ENCODE peak calls at places on chromosomes 12 and 14, in four cellular contexts. D is upper lobe of right lung, P is tibial nerve, S is heart right ventricle. B is an unnamed sample.

GRCh38 chr12:54148560-54149439 is 40.0 kb downstream of the SMUG1 start:
- DNase-seq in D (no peak), S (no peak), P (no peak), B (no peak)

GRCh38 chr12:122366685-122367475 is 55.6 kb downstream of the CLIP1 start:
- DNase-seq in S (no peak), D (no peak), P (peak), B (no peak)

GRCh38 chr14:32826404-32827082 is 112.1 kb upstream of the NPAS3 start:
- DNase-seq in P (no peak), D (no peak), S (peak), B (peak)

GRCh38 chr14:49134940-49135339 is 451.2 kb downstream of the RPS29 start:
- DNase-seq in S (no peak), D (no peak), P (no peak), B (no peak)

GRCh38 chr12:104809706-104810385 is 148.2 kb downstream of the SLC41A2 start:
- DNase-seq in P (no peak), D (no peak), S (no peak), B (no peak)

GRCh38 chr14:99318091-99318958 is 46.3 kb upstream of the BCL11B start:
- DNase-seq in D (no peak), S (no peak), P (no peak), B (no peak)

GRCh38 chr12:57446292-57446960 is 8.7 kb upstream of the INHBE start:
- DNase-seq in D (no peak), S (no peak), P (no peak), B (no peak)

GRCh38 chr14:101625336-101626097 is 64.2 kb downstream of the DIO3 start:
- DNase-seq in S (no peak), D (no peak), P (no peak), B (no peak)

GRCh38 chr12:53551889-53552291 is 44.6 kb upstream of the NPFF start:
- DNase-seq in D (no peak), S (no peak), P (no peak), B (no peak)

GRCh38 chr14:105039458-105040205 is 18.7 kb upstream of the CDCA4 start:
- DNase-seq in D (no peak), S (no peak), P (no peak), B (no peak)

GRCh38 chr14:100654025-100654813 is 67.0 kb upstream of the BEGAIN start:
- DNase-seq in S (no peak), P (no peak), D (no peak), B (no peak)

GRCh38 chr12:49422038-49422575 is 54.8 kb downstream of the SPATS2 start:
- DNase-seq in D (no peak), S (no peak), P (no peak), B (no peak)

GRCh38 chr14:68819260-68819691 is 26.4 kb upstream of the ZFP36L1 start:
- DNase-seq in P (no peak), S (no peak), D (no peak), B (no peak)

GRCh38 chr12:74889563-74890236 is 319.9 kb downstream of the KCNC2 start:
- DNase-seq in S (no peak), D (no peak), P (no peak), B (no peak)

GRCh38 chr12:14841761-14842160 is 1.6 kb downstream of the ART4 start:
- DNase-seq in P (no peak), D (no peak), S (peak), B (no peak)

GRCh38 chr12:92063641-92064040 is 82.0 kb downstream of the BTG1 start:
- DNase-seq in P (no peak), D (no peak), S (no peak), B (no peak)

GRCh38 chr12:64042901-64043300 is 179.2 kb downstream of the KICS2 start:
- DNase-seq in S (no peak), P (no peak), D (no peak), B (no peak)

GRCh38 chr14:90846511-90846910 is 30.3 kb upstream of the TTC7B start:
- DNase-seq in D (no peak), P (no peak), S (no peak), B (no peak)

GRCh38 chr12:109553471-109553870 is 19.8 kb downstream of the MMAB start:
- DNase-seq in D (no peak), P (no peak), S (no peak), B (no peak)

GRCh38 chr12:42924482-42924881 is 334.9 kb upstream of the PRICKLE1 start:
- DNase-seq in D (no peak), P (no peak), S (no peak), B (no peak)

GRCh38 chr14:29348504-29348903 is 579.1 kb downstream of the PRKD1 start:
- DNase-seq in S (no peak), P (no peak), D (no peak), B (no peak)

GRCh38 chr12:4852308-4852707 is 57.4 kb upstream of the KCNA1 start:
- DNase-seq in S (no peak), D (no peak), P (no peak), B (no peak)

GRCh38 chr14:94364964-94365363 is 23.4 kb downstream of the SERPINA1 start:
- DNase-seq in S (no peak), P (no peak), D (peak), B (no peak)

GRCh38 chr12:42370013-42370412 is 44.0 kb downstream of the PPHLN1 start:
- DNase-seq in S (no peak), D (no peak), P (no peak), B (no peak)

GRCh38 chr14:96746101-96746500 is 51.1 kb upstream of the VRK1 start:
- DNase-seq in S (no peak), D (no peak), P (no peak), B (no peak)

GRCh38 chr12:51218607-51219161 is 822 bp upstream of the POU6F1 start:
- DNase-seq in S (no peak), D (no peak), P (no peak), B (no peak)

GRCh38 chr12:51217133-51217967 is 512 bp downstream of the POU6F1 start:
- DNase-seq in P (peak), D (peak), S (peak), B (peak)

GRCh38 chr12:51216652-51217051 is 1.2 kb downstream of the POU6F1 start:
- DNase-seq in S (no peak), D (no peak), P (no peak), B (no peak)

GRCh38 chr12:51217968-51218606 is at the start of gene POU6F1:
- DNase-seq in P (peak), S (peak), D (peak), B (peak)

GRCh38 chr12:51219345-51219744 is 1.5 kb upstream of the POU6F1 start:
- DNase-seq in D (no peak), P (no peak), S (no peak), B (no peak)
- H3K27ac ChIP-seq in D (peak), P (no peak), S (no peak), B (no peak)

DNA sequence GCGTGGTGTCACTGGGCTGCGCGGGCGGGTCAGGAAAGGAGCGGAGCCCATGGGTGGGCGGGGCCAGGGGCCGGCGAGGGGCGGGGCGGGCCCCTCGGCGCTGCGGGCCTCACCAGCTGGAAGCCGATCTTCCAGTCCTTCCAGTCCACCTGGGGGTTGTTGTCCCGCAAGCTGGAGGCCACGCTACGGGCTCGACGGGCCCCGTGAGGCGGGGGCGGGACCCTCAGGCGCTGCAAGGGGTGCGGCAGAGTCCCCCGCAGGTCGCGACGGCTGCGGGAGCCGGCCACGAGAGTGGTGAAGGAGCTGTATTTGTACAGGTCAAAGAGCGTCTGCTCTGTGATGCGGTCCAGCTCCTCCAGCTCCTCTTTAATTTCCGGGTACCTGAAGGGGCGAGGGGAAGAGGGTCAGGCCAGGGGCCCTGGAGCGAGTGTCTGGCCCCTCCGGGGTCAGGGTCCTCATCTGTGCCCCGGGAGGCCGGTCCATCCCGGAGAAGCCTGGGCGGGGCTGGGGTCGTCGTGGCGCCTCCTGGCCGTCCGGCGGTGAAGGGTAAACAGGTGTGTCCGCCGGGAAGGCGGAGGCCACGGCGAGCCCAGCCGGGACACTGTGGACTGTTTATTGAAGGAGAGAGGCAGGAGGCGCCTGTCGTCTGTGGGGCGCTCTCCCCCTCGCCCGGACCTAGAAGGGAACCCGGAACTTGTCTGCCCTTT is 11.9 kb downstream of the SCNN1A start:
- DNase-seq in D (peak), P (peak), S (peak), B (no peak)
- TF ChIP-seq CTCF in D (no peak), P (no peak), S (no peak), B (no peak)

GRCh38 chr14:89214221-89214965 is 202.6 kb downstream of the FOXN3 start:
- DNase-seq in D (peak), P (no peak), S (peak), B (no peak)
- H3K27ac ChIP-seq in D (peak), P (no peak), S (no peak), B (peak)

DNA sequence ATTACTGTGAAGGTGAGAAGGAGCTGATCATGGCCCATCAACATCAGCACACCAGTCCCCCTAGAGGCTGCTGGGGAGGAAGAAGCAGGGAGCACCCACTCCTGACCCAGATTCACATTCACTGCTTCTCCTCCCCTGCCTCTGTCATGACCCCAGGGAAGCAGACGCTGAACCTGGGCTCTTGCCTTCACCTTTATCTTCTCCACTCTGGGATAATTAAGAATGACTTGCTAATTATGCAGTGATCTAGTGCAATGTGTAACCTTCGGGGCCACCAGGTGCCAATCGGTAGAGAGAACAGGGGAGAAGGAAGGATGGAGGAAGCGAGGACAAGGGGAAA is 44.4 kb upstream of the IQSEC3 start:
- DNase-seq in P (no peak), D (no peak), S (no peak), B (no peak)
- TF ChIP-seq CTCF in P (no peak), D (no peak), S (no peak), B (no peak)

DNA sequence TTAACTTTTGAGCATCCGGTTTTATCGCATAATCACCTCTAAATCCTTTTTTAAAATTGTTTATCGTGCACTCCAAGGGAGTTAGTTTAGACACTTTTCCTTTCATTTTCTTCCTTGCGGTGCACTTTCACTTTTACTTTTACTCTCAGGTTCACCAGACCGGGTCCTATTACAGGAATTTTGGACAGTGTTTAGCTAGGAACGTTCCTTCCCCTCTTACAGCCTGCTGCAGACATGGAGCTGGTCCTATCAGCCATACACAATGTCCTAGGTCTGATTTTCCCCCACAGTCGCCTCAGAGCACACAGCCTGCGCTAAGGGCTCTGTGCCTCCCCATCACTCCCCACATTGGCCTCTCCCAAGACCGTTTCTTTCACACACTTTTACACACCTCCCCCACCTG is 103.9 kb downstream of the ALG10 start:
- DNase-seq in S (no peak), D (no peak), P (no peak), B (no peak)
- H3K27ac ChIP-seq in S (no peak), D (no peak), P (no peak), B (no peak)

DNA sequence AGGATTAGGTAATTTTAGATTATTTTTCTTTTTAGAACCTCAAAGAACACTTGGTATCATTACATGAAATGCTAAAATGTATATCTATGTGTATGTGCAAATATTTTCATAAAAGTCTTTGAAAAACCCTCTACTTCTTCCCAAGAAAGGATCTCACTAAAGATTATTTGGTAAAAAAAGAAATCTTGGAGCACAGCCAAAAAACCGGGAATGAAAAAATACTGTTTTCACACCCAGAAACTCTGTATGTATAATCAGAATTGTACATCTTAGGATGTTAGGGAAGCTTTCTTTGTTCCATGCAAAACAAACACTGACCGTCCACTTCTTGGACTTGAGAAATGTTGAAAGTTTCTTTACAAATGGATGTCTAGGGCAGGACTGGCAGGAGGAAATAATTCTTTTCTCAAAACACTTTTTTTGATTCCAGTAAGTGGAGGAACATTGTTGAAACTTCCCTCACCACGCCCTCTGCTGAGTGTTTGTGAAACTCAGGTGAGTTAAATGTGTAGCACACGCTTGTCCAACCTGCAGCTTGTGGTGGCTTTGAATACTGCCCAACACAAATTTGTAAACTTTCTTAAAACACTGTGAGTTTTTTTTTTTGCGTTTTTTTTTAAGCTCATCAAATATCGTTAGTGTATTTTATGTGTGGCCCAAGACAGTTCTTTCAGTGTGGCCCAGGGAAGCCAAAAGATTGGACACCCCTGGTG is 26.5 kb downstream of the FBXO34 start:
- DNase-seq in P (no peak), D (no peak), S (no peak), B (no peak)
- TF ChIP-seq CTCF in P (no peak), D (peak), S (no peak), B (no peak)

GRCh38 chr14:89215166-89215940 is 201.7 kb downstream of the FOXN3 start:
- DNase-seq in D (no peak), S (no peak), P (no peak), B (no peak)
- H3K27ac ChIP-seq in D (peak), S (no peak), P (no peak), B (peak)

GRCh38 chr12:30695327-30696102 is at the start of gene IPO8:
- DNase-seq in S (peak), P (peak), D (peak), B (peak)
- TF ChIP-seq CTCF in S (peak), P (no peak), D (peak), B (no peak)

DNA sequence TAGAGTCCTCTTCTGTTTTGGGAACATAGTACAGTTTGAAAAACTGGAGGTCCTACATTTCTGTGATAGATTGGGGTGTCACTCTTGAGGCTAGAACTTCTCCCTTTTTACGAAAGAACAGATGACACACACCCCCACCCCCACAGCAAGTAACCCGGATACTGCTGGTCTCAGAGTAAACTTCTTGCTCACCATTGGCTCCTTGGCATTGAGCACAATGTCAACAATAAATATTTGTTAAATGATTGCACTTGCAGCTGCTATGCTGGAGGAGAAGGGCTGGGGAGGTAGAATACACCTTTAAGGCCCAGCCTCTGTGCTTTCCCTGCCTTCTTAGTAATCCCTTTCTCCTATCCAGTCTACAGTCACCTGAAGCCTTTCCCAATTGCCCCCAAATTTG is 149.8 kb downstream of the TGFB3 start:
- DNase-seq in D (no peak), S (no peak), P (no peak), B (no peak)
- H3K27ac ChIP-seq in D (peak), S (no peak), P (no peak), B (no peak)